ENCODE peak calls at places on chromosomes 4 and X, in four cellular contexts. R is fibroblast of pulmonary artery; F is natural killer cell treated with Interleukin-12 subunit alpha and Interleukin-12 subunit beta and Interleukin-15 and Interleukin-18, amount 100 ng/mL, for 72 hours; U is upper lobe of right lung. T is an unnamed sample.

GRCh38 chr4:105088110-105088879 is 58.4 kb upstream of the TET2 start:
- DNase-seq in F (no peak), U (no peak), R (peak), T (peak)

GRCh38 chrX:134572816-134573682 is 85.2 kb downstream of the PLAC1 start:
- DNase-seq in F (no peak), U (no peak), R (peak), T (peak)

GRCh38 chr4:163702736-163703135 is 208.2 kb downstream of the TMA16 start:
- DNase-seq in R (no peak), F (no peak), U (no peak), T (no peak)

GRCh38 chr4:112516076-112516385 is at the start of gene NEUROG2:
- DNase-seq in R (no peak), U (no peak), F (no peak), T (no peak)

GRCh38 chr4:87116230-87116629 is 104.2 kb downstream of the KLHL8 start:
- DNase-seq in R (no peak), U (no peak), F (no peak), T (peak)

GRCh38 chr4:2424581-2424980 is 5.8 kb downstream of the CFAP99 start:
- DNase-seq in R (peak), U (peak), F (no peak), T (no peak)

GRCh38 chrX:38694394-38694793 is 106.9 kb upstream of the MID1IP1 start:
- DNase-seq in R (no peak), U (no peak), F (no peak), T (no peak)

GRCh38 chrX:122945328-122945727 is 238.8 kb upstream of the GRIA3 start:
- DNase-seq in U (no peak), F (no peak), R (no peak), T (peak)

GRCh38 chr4:165612936-165613335 is 234.1 kb downstream of the CPE start:
- DNase-seq in U (no peak), R (no peak), F (no peak), T (no peak)

GRCh38 chrX:71282514-71283408 is 674 bp upstream of the NONO start:
- DNase-seq in R (peak), U (no peak), F (no peak), T (no peak)

GRCh38 chr4:152643153-152644035 is 36.4 kb downstream of the TMEM154 start:
- DNase-seq in U (no peak), F (no peak), R (peak), T (no peak)

T was measured in EH.